ENCODE peak calls at places on chromosomes 13 and 19, in four cellular contexts. U is RWPE1; Z is stimulated activated CD4-positive, alpha-beta T cell treated with anti-CD3 and anti-CD28 coated beads, Interleukin-4, amount 100 ng/mL, for 1 hour; T is NCI-H446. P is an unnamed sample.

GRCh38 chr13:42946927-42947326 is 45.1 kb downstream of the EPSTI1 start:
- DNase-seq in T (no peak), Z (no peak), U (no peak), P (no peak)

GRCh38 chr13:113112893-113113845 is 7.6 kb downstream of the F7 start:
- DNase-seq in U (no peak), Z (no peak), T (no peak), P (no peak)

GRCh38 chr13:67372868-67373464 is 142.8 kb upstream of the PCDH9 start:
- DNase-seq in Z (no peak), U (no peak), T (no peak), P (no peak)

GRCh38 chr19:4149518-4150288 is 3.7 kb upstream of the CREB3L3 start:
- DNase-seq in T (no peak), U (no peak), Z (no peak), P (no peak)

GRCh38 chr19:35525873-35526272 is 2.2 kb downstream of the SBSN start:
- DNase-seq in T (no peak), Z (no peak), U (no peak), P (no peak)

GRCh38 chr19:35120492-35120891 is 4.9 kb downstream of the FXYD3 start:
- DNase-seq in T (no peak), Z (no peak), U (peak), P (peak)

GRCh38 chr13:41520699-41521630 is 63.6 kb downstream of the RGCC start:
- DNase-seq in T (no peak), Z (no peak), U (no peak), P (no peak)

GRCh38 chr19:38321646-38322323 is 2.1 kb downstream of the KCNK6 start:
- DNase-seq in U (peak), Z (no peak), T (peak), P (no peak)

GRCh38 chr19:48676487-48676886 is 3.7 kb upstream of the NTN5 start:
- DNase-seq in T (no peak), U (no peak), Z (no peak), P (no peak)

GRCh38 chr19:41707502-41707812 is 969 bp upstream of the CEACAM5 start:
- DNase-seq in U (no peak), Z (no peak), T (no peak), P (no peak)

GRCh38 chr13:33185853-33186252 is 99.7 kb downstream of the STARD13 start:
- DNase-seq in T (no peak), Z (no peak), U (no peak), P (no peak)

GRCh38 chr13:101150998-101151397 is 265.3 kb downstream of the NALCN start:
- DNase-seq in Z (no peak), U (no peak), T (no peak), P (peak)

GRCh38 chr13:32511482-32511881 is 27.1 kb downstream of the N4BP2L2 start:
- DNase-seq in T (no peak), Z (no peak), U (no peak), P (no peak)

GRCh38 chr13:98405107-98405571 is 171.8 kb downstream of the STK24 start:
- DNase-seq in Z (no peak), U (no peak), T (no peak), P (no peak)

GRCh38 chr19:38736413-38737280 is 7.6 kb downstream of the CAPN12 start:
- DNase-seq in U (peak), Z (peak), T (peak), P (peak)

GRCh38 chr19:6000228-6000847 is 22.4 kb upstream of the RANBP3 start:
- DNase-seq in Z (no peak), U (no peak), T (no peak), P (no peak)

GRCh38 chr19:41323430-41324125 is 13.6 kb downstream of the CCDC97 start:
- DNase-seq in Z (no peak), T (peak), U (peak), P (no peak)

GRCh38 chr13:91017669-91018053 is 329.8 kb upstream of the MIR17HG start:
- DNase-seq in T (peak), Z (no peak), U (no peak), P (no peak)

GRCh38 chr13:32838985-32839384 is 177.2 kb upstream of the KL start:
- DNase-seq in Z (no peak), T (no peak), U (no peak), P (no peak)

GRCh38 chr19:5354403-5354802 is 13.8 kb upstream of the PTPRS start:
- DNase-seq in Z (peak), U (no peak), T (peak), P (no peak)

GRCh38 chr19:51138549-51138979 is 3.5 kb upstream of the SIGLEC7 start:
- DNase-seq in T (no peak), Z (no peak), U (no peak), P (no peak)

GRCh38 chr13:111948811-111949210 is 118.1 kb upstream of the SOX1 start:
- DNase-seq in T (no peak), Z (no peak), U (no peak), P (no peak)

GRCh38 chr13:30690282-30691188 is 44.8 kb upstream of the ALOX5AP start:
- DNase-seq in U (peak), T (peak), Z (no peak), P (peak)

GRCh38 chr19:861756-862528 is 2.5 kb downstream of the CFD start:
- DNase-seq in U (peak), T (no peak), Z (peak), P (no peak)

GRCh38 chr19:9130965-9131364 is 4.2 kb upstream of the OR7G3 start:
- DNase-seq in U (no peak), T (no peak), Z (no peak), P (no peak)